ENCODE peak calls at places on chromosomes 5 and 9, in ten cellular contexts. R is OCI-LY7; K is SW 1271; M is cardiac fibroblast; F is NCI-H1694; P is omental fat pad; I is cerebellar cortex; Q is stimulated activated CD8-positive, alpha-beta memory T cell treated with anti-CD3 and anti-CD28 coated beads, Interleukin-2, amount 100 ng/mL, for 1 hour; T is EL; W is NCI-H2029 treated with DMSO at 0.1 percent for 48 hours. C is an unnamed sample.

GRCh38 chr5:112492291-112492690 is 73.2 kb upstream of the EPB41L4A start:
- DNase-seq in W (no peak), P (no peak), F (peak), I (peak), R (peak), M (peak), K (peak), Q (no peak), T (peak), C (peak)

GRCh38 chr5:16903480-16904300 is 32.4 kb downstream of the MYO10 start:
- DNase-seq in P (no peak), F (no peak), I (no peak), K (no peak), R (no peak), W (no peak), M (no peak), T (no peak), Q (no peak), C (no peak)

GRCh38 chr9:79542735-79543504 is 28.8 kb upstream of the TLE4 start:
- DNase-seq in M (no peak), P (no peak), Q (no peak), K (no peak), I (peak), R (no peak), F (no peak), W (peak), T (no peak), C (no peak)

GRCh38 chr9:20987521-20987920 is 43.9 kb downstream of the HACD4 start:
- DNase-seq in F (no peak), K (no peak), R (no peak), P (no peak), Q (no peak), M (no peak), T (no peak), W (no peak), I (peak), C (no peak)

GRCh38 chr5:129767927-129768380 is 20.1 kb downstream of the MINAR2 start:
- DNase-seq in F (peak), M (peak), T (peak), K (peak), W (peak), P (peak), R (peak), I (peak), Q (peak), C (no peak)

GRCh38 chr5:34998058-34998789 is 49.5 kb downstream of the AGXT2 start:
- DNase-seq in Q (no peak), T (peak), I (peak), M (peak), P (no peak), W (peak), F (peak), R (no peak), K (no peak), C (no peak)

GRCh38 chr5:137734962-137735530 is 843 bp downstream of the KLHL3 start:
- DNase-seq in I (peak), Q (no peak), P (no peak), F (no peak), K (no peak), W (no peak), R (no peak), M (peak), T (peak), C (no peak)

GRCh38 chr5:145236127-145236526 is 599.0 kb downstream of the PRELID2 start:
- DNase-seq in Q (no peak), R (no peak), I (no peak), F (no peak), M (peak), T (peak), W (no peak), K (no peak), P (no peak), C (no peak)

GRCh38 chr9:130847306-130848217 is 12.5 kb downstream of the ABL1 start:
- DNase-seq in K (peak), F (no peak), I (no peak), R (no peak), P (peak), T (peak), W (no peak), Q (no peak), M (peak), C (no peak)

GRCh38 chr5:87246046-87246445 is 21.6 kb upstream of the RASA1 start:
- DNase-seq in W (no peak), P (no peak), K (no peak), Q (no peak), T (no peak), I (peak), F (peak), R (no peak), M (no peak), C (no peak)

GRCh38 chr9:123329329-123329955 is 26.6 kb upstream of the CRB2 start:
- DNase-seq in W (no peak), T (peak), K (no peak), F (no peak), P (no peak), Q (no peak), R (peak), M (peak), I (no peak), C (no peak)

GRCh38 chr9:108056805-108057386 is 567.3 kb upstream of the KLF4 start:
- DNase-seq in P (no peak), Q (no peak), T (peak), F (no peak), I (no peak), K (peak), W (no peak), M (peak), R (no peak), C (no peak)

GRCh38 chr5:1855573-1855972 is 27.2 kb downstream of the IRX4 start:
- DNase-seq in M (no peak), Q (no peak), R (no peak), F (no peak), K (no peak), T (no peak), P (no peak), W (no peak), I (no peak), C (no peak)

GRCh38 chr5:68074633-68075032 is 140.9 kb upstream of the PIK3R1 start:
- DNase-seq in T (no peak), F (no peak), K (no peak), R (no peak), M (no peak), Q (no peak), W (no peak), P (no peak), I (no peak), C (no peak)

GRCh38 chr5:34656001-34656699 is at the start of gene RAI14:
- DNase-seq in F (no peak), M (peak), T (peak), I (peak), W (no peak), K (peak), Q (no peak), P (peak), R (no peak), C (no peak)

GRCh38 chr5:145847499-145848497 is 12.7 kb upstream of the PRELID2 start:
- DNase-seq in M (peak), I (no peak), F (no peak), W (no peak), R (no peak), K (no peak), Q (no peak), T (peak), P (no peak), C (no peak)

GRCh38 chr5:88860501-88860900 is 22.5 kb downstream of the MEF2C start:
- DNase-seq in M (peak), F (no peak), P (no peak), R (no peak), W (no peak), K (no peak), Q (no peak), I (no peak), T (no peak), C (no peak)

GRCh38 chr9:134802201-134802795 is 78.3 kb upstream of the FCN2 start:
- DNase-seq in W (no peak), T (no peak), P (no peak), Q (no peak), R (no peak), K (no peak), F (no peak), I (no peak), M (no peak), C (no peak)

GRCh38 chr5:32298056-32298420 is 14.7 kb downstream of the MTMR12 start:
- DNase-seq in K (no peak), R (no peak), Q (no peak), M (no peak), W (no peak), F (no peak), T (no peak), I (no peak), P (no peak), C (no peak)

GRCh38 chr5:77635617-77636422 is 2.7 kb downstream of the OTP start:
- DNase-seq in R (no peak), Q (no peak), T (no peak), W (no peak), P (no peak), I (no peak), M (no peak), F (no peak), K (no peak), C (no peak)

GRCh38 chr9:132943677-132944293 is 631 bp downstream of the TSC1 start:
- DNase-seq in Q (no peak), I (no peak), W (no peak), R (peak), P (no peak), F (no peak), M (peak), K (no peak), T (no peak), C (no peak)

GRCh38 chr5:98770911-98771322 is 2.5 kb upstream of the RGMB start:
- DNase-seq in M (peak), Q (no peak), P (no peak), F (no peak), R (peak), W (peak), T (peak), K (no peak), I (peak), C (no peak)

GRCh38 chr5:132896685-132897084 is 23.2 kb downstream of the LEAP2 start:
- DNase-seq in I (no peak), F (no peak), T (no peak), M (no peak), Q (no peak), R (no peak), K (no peak), W (no peak), P (no peak), C (no peak)

GRCh38 chr5:96721351-96721970 is 59.3 kb downstream of the CAST start:
- DNase-seq in W (no peak), I (no peak), R (no peak), F (no peak), Q (no peak), M (peak), P (no peak), K (no peak), T (no peak), C (no peak)

GRCh38 chr5:172187118-172188032 is 649 bp downstream of the STK10 start:
- DNase-seq in Q (peak), I (peak), F (no peak), P (peak), R (peak), M (peak), T (peak), W (no peak), K (peak), C (no peak)

GRCh38 chr5:120139039-120139438 is 325.1 kb upstream of the PRR16 start:
- DNase-seq in R (no peak), P (no peak), M (peak), Q (no peak), I (no peak), W (no peak), T (peak), K (peak), F (no peak), C (no peak)

GRCh38 chr5:97425511-97425910 is 242.5 kb upstream of the RIOK2 start:
- DNase-seq in Q (no peak), W (no peak), P (no peak), R (no peak), K (no peak), I (no peak), M (peak), F (no peak), T (peak), C (no peak)

C was measured in esophagus squamous epithelium.